ENCODE peak calls at places on chromosome 16, in six cellular contexts. E, R, L, W, N and I are unnamed samples. For H3F3A, the result is how much of the 10 kb centered on the place peaks cover.

GRCh38 chr16:26701243-26701886 is 365.4 kb upstream of the C16orf82 start:
- DNase-seq in E (peak), R (no peak), L (no peak), W (no peak), N (no peak), I (no peak)

GRCh38 chr16:86375370-86375769 is 135.0 kb upstream of the FOXF1 start:
- DNase-seq in E (no peak), R (peak), L (no peak), W (peak), N (no peak), I (no peak)

GRCh38 chr16:9081843-9082242 is 9.6 kb upstream of the HAPSTR1 start:
- DNase-seq in E (no peak), R (no peak), L (no peak), W (no peak), N (no peak), I (no peak)

GRCh38 chr16:69724981-69725479 is 1.3 kb downstream of the NQO1 start:
- DNase-seq in E (no peak), R (no peak), L (peak), W (peak), N (no peak), I (no peak)

GRCh38 chr16:66052745-66053144 is 313.7 kb upstream of the CDH5 start:
- DNase-seq in E (no peak), R (no peak), L (no peak), W (no peak), N (no peak), I (no peak)

GRCh38 chr16:17271687-17272086 is 199.1 kb downstream of the XYLT1 start:
- DNase-seq in E (no peak), R (no peak), L (no peak), W (peak), N (peak), I (no peak)

GRCh38 chr16:80552277-80552676 is 11.5 kb downstream of the DYNLRB2 start:
- DNase-seq in E (no peak), R (no peak), L (no peak), W (no peak), N (no peak), I (no peak)

GRCh38 chr16:83882118-83882879 is 16.6 kb upstream of the MLYCD start:
- DNase-seq in E (no peak), R (no peak), L (peak), W (no peak), N (no peak), I (peak)

GRCh38 chr16:616771-617586 is 13.8 kb upstream of the WFIKKN1 start:
- DNase-seq in E (no peak), R (no peak), L (no peak), W (no peak), N (no peak), I (no peak)

GRCh38 chr16:50494501-50495491 is 53.4 kb upstream of the NKD1 start:
- DNase-seq in E (no peak), R (no peak), L (no peak), W (no peak), N (no peak), I (no peak)

GRCh38 chr16:8094696-8095095 is 495.6 kb downstream of the TMEM114 start:
- DNase-seq in E (no peak), R (no peak), L (no peak), W (no peak), N (no peak), I (no peak)

GRCh38 chr16:14672403-14672971 is 21.6 kb downstream of the PLA2G10 start:
- DNase-seq in E (peak), R (peak), L (no peak), W (no peak), N (no peak), I (no peak)

GRCh38 chr16:15434425-15435215 is at the start of gene BMERB1:
- DNase-seq in E (peak), R (peak), L (peak), W (peak), N (peak), I (peak)

GRCh38 chr16:59604331-59604730 is 870.2 kb upstream of the GOT2 start:
- DNase-seq in E (no peak), R (peak), L (no peak), W (peak), N (no peak), I (no peak)

GRCh38 chr16:83520596-83520995 is 287.2 kb upstream of the HSBP1 start:
- DNase-seq in E (no peak), R (no peak), L (no peak), W (no peak), N (no peak), I (no peak)

GRCh38 chr16:46899443-46900143 is 15.4 kb downstream of the GPT2 start:
- DNase-seq in E (no peak), R (no peak), L (no peak), W (peak), N (no peak), I (no peak)

GRCh38 chr16:15822957-15823356 is 33.9 kb downstream of the MYH11 start:
- DNase-seq in E (no peak), R (no peak), L (no peak), W (no peak), N (no peak), I (no peak)

GRCh38 chr16:68954871-68955635 is 111.7 kb downstream of the TANGO6 start:
- DNase-seq in E (no peak), R (no peak), L (no peak), W (no peak), N (peak), I (peak)

GRCh38 chr16:55051571-55051970 is 120.9 kb downstream of the IRX5 start:
- DNase-seq in E (no peak), R (no peak), L (no peak), W (no peak), N (no peak), I (no peak)

GRCh38 chr16:15849209-15849981 is 7.4 kb downstream of the MYH11 start:
- DNase-seq in E (no peak), R (peak), L (no peak), W (no peak), N (no peak), I (no peak)

GRCh38 chr16:68951991-68952877 is 108.9 kb downstream of the TANGO6 start:
- DNase-seq in E (no peak), R (peak), L (no peak), W (peak), N (no peak), I (no peak)

GRCh38 chr16:73068546-73069401 is 20.8 kb upstream of the ZFHX3 start:
- DNase-seq in E (no peak), R (peak), L (no peak), W (peak), N (no peak), I (peak)

GRCh38 chr16:84487358-84487757 is 17.1 kb downstream of the MEAK7 start:
- DNase-seq in E (no peak), R (no peak), L (no peak), W (no peak), N (no peak), I (no peak)

GRCh38 chr16:85281181-85281580 is 168.9 kb upstream of the CIBAR2 start:
- DNase-seq in E (no peak), R (no peak), L (no peak), W (no peak), N (no peak), I (no peak)

GRCh38 chr16:57764341-57765159 is 29.0 kb downstream of the KATNB1 start:
- DNase-seq in E (peak), R (peak), L (peak), W (peak), N (peak), I (peak)
- H3K27ac ChIP-seq in E (no peak), R (peak), L (no peak), W (peak), N (peak), I (no peak)

DNA sequence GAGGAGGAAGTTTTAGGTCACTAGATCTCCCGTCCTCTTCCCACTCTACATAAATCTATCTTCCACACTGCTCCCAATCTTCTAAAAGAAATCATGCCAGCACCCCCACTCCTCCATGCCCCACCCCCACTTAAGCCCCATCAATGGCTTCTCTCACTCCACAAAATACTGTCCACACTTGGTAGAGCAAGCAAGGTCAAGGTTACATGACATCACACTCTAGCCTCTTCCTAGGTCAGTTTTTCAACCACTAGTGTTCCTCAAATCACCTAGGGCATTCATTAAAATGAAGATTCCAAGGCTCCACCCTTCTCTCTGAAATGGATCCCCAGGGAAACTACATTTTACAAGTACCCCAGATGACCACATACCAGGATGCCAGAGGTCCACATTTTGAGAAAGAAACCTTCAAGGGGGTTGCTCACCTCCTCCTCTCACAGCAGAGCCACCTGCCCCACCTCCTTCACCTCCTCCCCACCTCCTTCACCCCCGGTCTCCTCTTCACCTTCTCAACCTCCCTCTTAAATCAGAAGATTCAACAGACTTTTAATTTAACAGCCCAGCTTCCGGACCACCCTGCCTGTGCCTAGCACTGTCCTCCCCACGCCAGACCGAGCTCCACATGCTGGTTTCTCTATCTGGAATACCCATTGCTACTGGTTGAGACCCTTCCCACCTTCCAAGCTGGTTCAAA is 3.2 kb downstream of the AMFR start:
- DNase-seq in E (no peak), R (no peak), L (no peak), W (no peak), N (no peak), I (no peak)
- H3F3A ChIP-seq in E (under half), R (under half), L (under half), W (under half), N (under half), I (under half)

DNA sequence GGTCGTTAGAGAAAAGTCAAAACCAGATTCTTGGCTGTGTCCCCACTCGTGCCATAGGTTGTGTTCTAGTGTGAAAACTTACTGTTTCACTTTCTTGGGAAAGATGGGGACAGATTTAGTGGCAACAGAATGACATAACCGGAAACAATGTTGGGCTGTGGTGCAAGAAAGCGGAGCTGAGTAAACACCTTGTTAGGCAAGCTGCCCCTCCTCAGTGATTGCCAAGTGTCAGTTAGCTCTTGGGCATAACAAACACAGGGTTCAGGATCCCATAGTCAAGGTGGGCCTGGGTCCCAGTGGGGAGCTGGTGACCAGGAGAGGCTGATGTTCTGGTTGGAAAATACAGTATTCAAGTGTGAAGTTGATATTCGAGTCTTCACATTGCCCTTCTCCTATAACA is 15.4 kb downstream of the UBN1 start:
- DNase-seq in E (no peak), R (peak), L (no peak), W (peak), N (no peak), I (no peak)
- TF ChIP-seq EZH2phosphoT487 in E (no peak), R (no peak), L (no peak), W (no peak), N (no peak), I (no peak)

GRCh38 chr16:24988593-24989338 is 26.4 kb downstream of the ARHGAP17 start:
- DNase-seq in E (peak), R (peak), L (no peak), W (peak), N (peak), I (no peak)

GRCh38 chr16:24988137-24988535 is 27.0 kb downstream of the ARHGAP17 start:
- DNase-seq in E (no peak), R (peak), L (no peak), W (peak), N (no peak), I (no peak)

GRCh38 chr16:24984903-24985675 is 30.1 kb downstream of the ARHGAP17 start:
- DNase-seq in E (no peak), R (no peak), L (peak), W (peak), N (no peak), I (no peak)

GRCh38 chr16:24984101-24984500 is 31.1 kb downstream of the ARHGAP17 start:
- DNase-seq in E (no peak), R (no peak), L (no peak), W (no peak), N (no peak), I (no peak)

GRCh38 chr16:24986512-24987303 is 28.5 kb downstream of the ARHGAP17 start:
- DNase-seq in E (no peak), R (peak), L (no peak), W (peak), N (no peak), I (no peak)
- H3K27ac ChIP-seq in E (no peak), R (peak), L (peak), W (peak), N (peak), I (no peak)

DNA sequence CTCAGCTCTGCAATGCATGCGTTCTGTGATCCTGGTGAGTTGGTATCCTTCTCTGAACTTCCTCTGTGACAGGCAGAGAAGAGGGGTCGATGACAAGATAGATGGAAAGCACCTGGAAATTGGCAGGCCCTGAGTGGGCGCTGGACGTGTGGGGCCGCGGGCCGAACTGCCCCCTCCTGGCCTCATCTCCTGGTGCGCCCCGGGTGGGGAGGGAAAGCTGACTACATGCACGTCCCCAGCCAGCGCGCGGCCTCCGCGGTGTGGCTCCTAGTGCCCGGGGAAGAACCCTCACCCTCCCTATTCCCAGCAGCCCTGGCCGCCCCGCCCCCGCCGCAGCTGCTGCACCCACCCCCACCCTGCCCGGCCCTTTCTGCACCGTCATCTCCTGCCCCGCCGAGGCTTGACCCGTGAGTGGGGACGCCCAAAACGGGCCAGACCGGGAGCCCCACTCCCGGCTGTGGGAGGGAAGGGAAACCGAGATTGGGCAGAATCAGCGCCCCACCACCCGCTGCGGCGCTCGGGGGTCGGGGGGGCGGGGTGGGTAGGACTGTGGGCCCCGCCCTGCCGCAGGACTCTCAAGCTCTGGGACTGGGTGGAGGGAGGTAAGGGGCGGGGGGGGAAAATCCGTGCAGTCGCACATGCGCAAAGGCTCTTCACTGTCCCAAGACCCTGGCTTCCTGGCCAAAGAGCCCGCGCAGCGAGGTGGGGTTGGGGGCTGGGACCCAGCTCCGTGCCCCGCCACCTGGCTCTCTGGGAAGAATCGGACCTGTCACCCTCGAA is at the start of gene NOL3:
- DNase-seq in E (peak), R (peak), L (peak), W (peak), N (peak), I (peak)
- H3F3A ChIP-seq in E (under half), R (under half), L (under half), W (under half), N (under half), I (under half)

GRCh38 chr16:87681990-87682570 is 79.8 kb downstream of the JPH3 start:
- DNase-seq in E (no peak), R (no peak), L (peak), W (peak), N (no peak), I (peak)
- TF ChIP-seq EZH2phosphoT487 in E (no peak), R (no peak), L (no peak), W (no peak), N (no peak), I (no peak)

DNA sequence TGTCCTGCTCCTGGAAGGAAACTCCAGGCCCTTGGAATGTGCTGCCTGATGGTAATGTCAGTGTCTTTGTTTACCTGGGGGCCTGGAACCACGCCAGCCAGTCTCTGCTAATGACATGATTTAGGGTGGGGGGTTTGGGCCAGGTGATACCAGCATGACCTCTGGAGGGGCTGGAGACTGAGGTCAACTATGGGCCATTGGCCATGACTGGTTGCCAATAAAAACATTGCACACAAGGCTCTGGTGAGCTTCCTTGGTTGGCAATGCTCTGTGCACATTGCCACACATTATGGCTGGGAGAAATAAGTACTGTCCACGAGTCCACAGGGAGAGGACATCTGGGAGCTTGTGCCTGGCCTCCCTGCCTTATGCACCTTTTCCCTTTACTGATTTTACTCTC is 52.5 kb downstream of the LITAF start:
- DNase-seq in E (no peak), R (no peak), L (no peak), W (peak), N (no peak), I (no peak)
- H3K27ac ChIP-seq in E (no peak), R (no peak), L (no peak), W (no peak), N (no peak), I (no peak)

GRCh38 chr16:3017262-3017805 is 649 bp downstream of the CLDN6 start:
- DNase-seq in E (no peak), R (no peak), L (peak), W (no peak), N (no peak), I (peak)

GRCh38 chr16:3014971-3015370 is 2.2 kb downstream of the CLDN9 start:
- DNase-seq in E (no peak), R (no peak), L (no peak), W (no peak), N (no peak), I (no peak)

GRCh38 chr16:3013998-3014690 is 1.4 kb downstream of the CLDN9 start:
- DNase-seq in E (no peak), R (no peak), L (peak), W (no peak), N (no peak), I (no peak)

GRCh38 chr16:3017806-3018506 is at the start of gene CLDN6:
- DNase-seq in E (no peak), R (no peak), L (peak), W (no peak), N (peak), I (peak)

DNA sequence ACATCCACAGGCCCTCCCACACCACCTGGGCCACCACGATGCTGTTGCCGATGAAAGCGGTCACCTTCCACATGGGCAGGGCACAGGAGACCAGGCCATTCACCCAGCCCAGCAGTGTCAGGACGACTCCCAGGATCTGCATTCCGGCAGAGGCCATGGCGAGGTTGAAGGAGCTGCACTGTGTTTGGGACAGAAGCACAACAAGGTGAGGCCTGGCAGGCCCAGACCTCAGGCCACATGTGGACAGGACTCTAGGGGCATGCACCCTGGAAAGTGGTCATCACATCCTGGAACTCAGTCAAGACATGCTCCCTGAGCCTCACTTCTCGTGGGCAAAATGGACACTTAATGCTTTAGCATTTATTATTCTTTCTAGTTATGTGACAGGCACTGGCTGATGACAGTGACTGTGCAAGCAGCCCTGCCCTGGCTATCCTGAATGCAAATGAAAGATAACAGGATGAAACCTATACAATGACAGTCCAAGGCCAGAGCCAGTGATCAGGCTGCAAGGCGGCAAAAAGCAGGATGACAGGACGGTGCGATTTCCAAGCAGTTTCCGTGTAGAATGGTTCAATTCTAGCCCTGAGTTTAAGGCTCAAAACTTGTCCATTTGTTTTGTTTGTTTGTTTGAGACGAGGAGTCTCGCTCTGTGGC is 2.0 kb downstream of the CLDN6 start:
- DNase-seq in E (no peak), R (no peak), L (no peak), W (no peak), N (no peak), I (no peak)
- H3F3A ChIP-seq in E (under half), R (under half), L (half or more), W (under half), N (under half), I (under half)